ENCODE peak calls at places on chromosomes 7 and 10, in ten cellular contexts. Z is CD8-positive, alpha-beta memory T cell; D is Peyer's patch; H is cardiac fibroblast; R is body of pancreas; M is colonic mucosa; L is right cardiac atrium; X is fibroblast of pulmonary artery; I is psoas muscle; Q is osteoblast. U is an unnamed sample.

GRCh38 chr10:122981066-122981464 is 864 bp downstream of the PSTK start:
- DNase-seq in Z (no peak), D (no peak), H (peak; percentile 55), R (no peak), M (no peak), L (no peak), X (peak; percentile 60), I (no peak), Q (peak; percentile 91), U (peak; percentile 1)

GRCh38 chr10:26448706-26449435 is 10.7 kb downstream of the APBB1IP start:
- DNase-seq in Z (peak; percentile 89), D (peak; percentile 78), H (no peak), R (no peak), M (peak; percentile 28), L (no peak), X (no peak), I (no peak), Q (no peak), U (no peak)

GRCh38 chr7:107658467-107658866 is 2.2 kb upstream of the SLC26A4 start:
- DNase-seq in Z (no peak), D (no peak), H (no peak), R (no peak), M (no peak), L (no peak), X (no peak), I (no peak), Q (no peak), U (no peak)

GRCh38 chr10:100009283-100009792 is 409 bp downstream of the DNMBP start:
- DNase-seq in Z (no peak), D (peak; percentile 69), H (peak; percentile 52), R (peak; percentile 16), M (peak; percentile 70), L (no peak), X (peak; percentile 40), I (no peak), Q (peak; percentile 80), U (no peak)

GRCh38 chr10:36094091-36094490 is 452.0 kb upstream of the FZD8 start:
- DNase-seq in Z (no peak), D (no peak), H (no peak), R (no peak), M (no peak), L (no peak), X (peak; percentile 8), I (no peak), Q (no peak), U (no peak)

GRCh38 chr10:25901199-25901598 is 32.8 kb upstream of the MYO3A start:
- DNase-seq in Z (no peak), D (no peak), H (no peak), R (no peak), M (no peak), L (no peak), X (no peak), I (no peak), Q (no peak), U (no peak)

GRCh38 chr10:102669206-102670064 is 25.2 kb downstream of the TRIM8 start:
- DNase-seq in Z (peak; percentile 42), D (no peak), H (no peak), R (peak; percentile 91), M (no peak), L (peak; percentile 57), X (no peak), I (peak; percentile 62), Q (peak; percentile 85), U (no peak)

GRCh38 chr10:77392851-77393250 is 244.8 kb downstream of the KCNMA1 start:
- DNase-seq in Z (no peak), D (no peak), H (peak; percentile 88), R (no peak), M (no peak), L (peak; percentile 21), X (peak; percentile 93), I (peak; percentile 32), Q (peak; percentile 96), U (no peak)

GRCh38 chr10:133335238-133336122 is 1.2 kb downstream of the CALY start:
- DNase-seq in Z (peak; percentile 96), D (peak; percentile 74), H (peak; percentile 78), R (peak; percentile 55), M (peak; percentile 44), L (peak; percentile 73), X (peak; percentile 74), I (peak; percentile 57), Q (peak; percentile 95), U (no peak)

GRCh38 chr10:74949843-74950765 is 123.7 kb downstream of the KAT6B start:
- DNase-seq in Z (no peak), D (no peak), H (no peak), R (no peak), M (no peak), L (no peak), X (no peak), I (no peak), Q (no peak), U (no peak)

GRCh38 chr10:108454224-108454623 is 1289.7 kb upstream of the SORCS1 start:
- DNase-seq in Z (no peak), D (no peak), H (no peak), R (no peak), M (no peak), L (no peak), X (no peak), I (no peak), Q (no peak), U (no peak)

GRCh38 chr7:154777023-154777422 is 225.9 kb downstream of the PAXIP1 start:
- DNase-seq in Z (no peak), D (no peak), H (no peak), R (no peak), M (no peak), L (no peak), X (no peak), I (no peak), Q (no peak), U (no peak)

GRCh38 chr10:76459016-76459415 is 1027.6 kb downstream of the LRMDA start:
- DNase-seq in Z (no peak), D (no peak), H (no peak), R (no peak), M (no peak), L (no peak), X (no peak), I (no peak), Q (no peak), U (no peak)

GRCh38 chr7:149284850-149285580 is 23.0 kb downstream of the ZNF783 start:
- DNase-seq in Z (peak; percentile 98), D (peak; percentile 97), H (peak; percentile 89), R (peak; percentile 99), M (peak; percentile 99), L (peak; percentile 95), X (peak; percentile 87), I (peak; percentile 95), Q (peak; percentile 100), U (peak; percentile 90)

GRCh38 chr7:111839261-111839660 is 277.0 kb upstream of the IMMP2L start:
- DNase-seq in Z (no peak), D (no peak), H (no peak), R (no peak), M (no peak), L (no peak), X (no peak), I (no peak), Q (no peak), U (no peak)

GRCh38 chr7:111840528-111840927 is 278.2 kb upstream of the IMMP2L start:
- DNase-seq in Z (no peak), D (no peak), H (no peak), R (no peak), M (no peak), L (no peak), X (no peak), I (no peak), Q (no peak), U (no peak)

GRCh38 chr7:111842489-111842888 is 280.2 kb upstream of the IMMP2L start:
- DNase-seq in Z (no peak), D (no peak), H (no peak), R (no peak), M (no peak), L (no peak), X (no peak), I (no peak), Q (no peak), U (no peak)

GRCh38 chr7:111844904-111845662 is 282.8 kb upstream of the IMMP2L start:
- DNase-seq in Z (no peak), D (no peak), H (no peak), R (no peak), M (no peak), L (no peak), X (no peak), I (no peak), Q (no peak), U (no peak)

GRCh38 chr7:111841596-111842209 is 279.4 kb upstream of the IMMP2L start:
- DNase-seq in Z (no peak), D (no peak), H (no peak), R (no peak), M (no peak), L (no peak), X (no peak), I (no peak), Q (no peak), U (no peak)
- H3K4me3 ChIP-seq in Z (no peak overlapping the region), D (no peak overlapping the region), H (no peak overlapping the region), R (no peak overlapping the region), M (no peak overlapping the region), L (no peak overlapping the region), X (no peak overlapping the region), I (no peak overlapping the region), Q (no peak overlapping the region), U (no peak overlapping the region)

DNA sequence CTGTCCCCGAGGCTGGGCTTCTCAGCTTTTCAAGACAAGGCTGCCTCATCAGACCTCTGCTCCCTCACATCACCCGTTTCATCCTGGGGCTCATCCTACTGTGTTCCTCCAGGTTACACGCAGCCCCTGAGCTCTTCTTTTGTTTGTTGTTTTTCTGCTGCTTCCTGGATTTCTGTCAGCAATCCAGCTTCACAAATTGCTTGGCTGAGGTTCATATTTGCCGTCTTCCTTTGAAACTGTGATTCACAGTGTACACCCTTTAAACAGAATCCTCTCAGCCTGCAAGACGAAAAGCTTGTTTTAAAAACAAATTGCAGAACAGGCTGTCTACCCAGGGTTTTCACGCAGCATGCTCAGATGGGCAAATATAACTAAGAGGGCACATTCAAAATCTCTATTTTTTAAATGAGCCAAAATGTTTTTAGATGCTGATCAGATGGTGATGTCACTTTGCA is 39.1 kb upstream of the PARD3 start:
- DNase-seq in Z (no peak), D (no peak), H (peak; percentile 78), R (no peak), M (no peak), L (no peak), X (peak; percentile 80), I (no peak), Q (peak; percentile 89), U (no peak)
- H3K4me3 ChIP-seq in Z (no peak overlapping the region), D (no peak overlapping the region), H (peak overlapping the region; percentile 14), R (no peak overlapping the region), M (no peak overlapping the region), L (no peak overlapping the region), X (peak overlapping the region; percentile 19), I (no peak overlapping the region), Q (peak overlapping the region; percentile 56), U (no peak overlapping the region)

GRCh38 chr7:79406371-79406770 is 47.1 kb downstream of the MAGI2 start:
- DNase-seq in Z (no peak), D (no peak), H (no peak), R (no peak), M (no peak), L (no peak), X (no peak), I (no peak), Q (no peak), U (no peak)
- H3K4me3 ChIP-seq in Z (no peak overlapping the region), D (no peak overlapping the region), H (no peak overlapping the region), R (no peak overlapping the region), M (no peak overlapping the region), L (no peak overlapping the region), X (no peak overlapping the region), I (no peak overlapping the region), Q (no peak overlapping the region), U (no peak overlapping the region)

DNA sequence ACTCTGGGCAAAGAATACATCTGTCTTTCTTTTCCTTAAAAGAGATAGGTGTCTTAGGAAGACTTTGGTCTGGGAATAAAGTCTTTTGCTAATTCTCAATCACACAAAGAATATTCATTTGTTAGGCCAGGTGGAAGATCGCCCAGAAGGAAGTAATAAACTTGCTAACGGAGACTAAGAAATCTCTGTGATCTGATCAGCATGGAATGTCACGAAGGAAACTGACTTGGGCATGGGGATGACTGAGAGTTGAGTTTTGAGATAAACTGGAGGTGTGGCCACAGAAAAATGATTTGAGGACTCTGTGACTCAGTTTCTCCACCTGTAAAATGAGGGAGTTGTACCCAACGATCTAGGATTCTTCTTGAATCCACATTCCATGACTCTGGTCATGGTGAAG is 161.1 kb upstream of the SVIL start:
- DNase-seq in Z (no peak), D (no peak), H (no peak), R (no peak), M (no peak), L (no peak), X (no peak), I (no peak), Q (peak; percentile 47), U (no peak)
- H3K4me3 ChIP-seq in Z (no peak overlapping the region), D (no peak overlapping the region), H (no peak overlapping the region), R (no peak overlapping the region), M (no peak overlapping the region), L (no peak overlapping the region), X (no peak overlapping the region), I (no peak overlapping the region), Q (no peak overlapping the region), U (no peak overlapping the region)

U was measured in NT2/D1.